ENCODE peak calls at places on chromosome 13, in four cellular contexts. I is H1, X is HCT116, N is K562. A is an unnamed sample.
A peak's percentile ranks its signal among the peaks of the same experiment; 100 is the strongest.

GRCh38 chr13:80408270-80408669 is 67.3 kb upstream of the SPRY2 start:
- DNase-seq in I (no peak), N (no peak), X (no peak), A (no peak)

GRCh38 chr13:112657850-112658445 is 31.9 kb upstream of the ATP11A start:
- DNase-seq in X (no peak), N (no peak), I (no peak), A (no peak)

GRCh38 chr13:92739306-92739818 is 487.2 kb upstream of the GPC6 start:
- DNase-seq in X (no peak), N (no peak), I (no peak), A (no peak)

GRCh38 chr13:100363351-100363750 is 225.2 kb downstream of the GGACT start:
- DNase-seq in N (no peak), X (peak; percentile 19), I (no peak), A (no peak)

GRCh38 chr13:95083758-95084157 is 217.5 kb downstream of the ABCC4 start:
- DNase-seq in N (no peak), X (no peak), I (no peak), A (no peak)

GRCh38 chr13:53921473-53921872 is 892.9 kb downstream of the OLFM4 start:
- DNase-seq in I (no peak), X (no peak), N (no peak), A (no peak)

GRCh38 chr13:74288361-74288911 is 154.2 kb upstream of the KLF12 start:
- DNase-seq in N (no peak), X (no peak), I (peak; percentile 47), A (no peak)

GRCh38 chr13:51311957-51312520 is 27.5 kb upstream of the SERPINE3 start:
- DNase-seq in I (no peak), X (no peak), N (no peak), A (no peak)

GRCh38 chr13:57286511-57287098 is 119.6 kb downstream of the PRR20E start:
- DNase-seq in N (no peak), I (no peak), X (no peak), A (no peak)

GRCh38 chr13:43516401-43516826 is 270.4 kb downstream of the ENOX1 start:
- DNase-seq in X (no peak), I (no peak), N (no peak), A (no peak)

GRCh38 chr13:47087841-47088240 is 191.0 kb upstream of the HTR2A start:
- DNase-seq in N (no peak), I (no peak), X (no peak), A (no peak)

GRCh38 chr13:94020833-94021232 is 458.6 kb downstream of the DCT start:
- DNase-seq in N (no peak), I (no peak), X (no peak), A (no peak)

GRCh38 chr13:49646688-49647087 is 18.4 kb downstream of the ARL11 start:
- DNase-seq in X (no peak), I (no peak), N (no peak), A (no peak)

GRCh38 chr13:37109080-37109678 is 3.7 kb upstream of the CSNK1A1L start:
- DNase-seq in I (no peak), X (no peak), N (no peak), A (no peak)

GRCh38 chr13:31209172-31209818 is 9.5 kb downstream of the B3GLCT start:
- DNase-seq in X (no peak), I (no peak), N (no peak), A (no peak)

GRCh38 chr13:111184685-111185401 is 69.7 kb downstream of the ARHGEF7 start:
- DNase-seq in N (no peak), I (no peak), X (no peak), A (peak; percentile 93)

GRCh38 chr13:30889196-30889690 is 16.8 kb upstream of the MEDAG start:
- DNase-seq in I (no peak), N (no peak), X (no peak), A (no peak)

GRCh38 chr13:89940383-89940782 is 1407.1 kb upstream of the MIR17HG start:
- DNase-seq in X (no peak), N (no peak), I (no peak), A (no peak)

GRCh38 chr13:36418022-36418805 is 14.1 kb upstream of the CCNA1 start:
- DNase-seq in X (no peak), N (no peak), I (no peak), A (peak; percentile 32)

GRCh38 chr13:47929156-47929555 is 71.9 kb downstream of the SUCLA2 start:
- DNase-seq in I (no peak), N (no peak), X (no peak), A (no peak)

GRCh38 chr13:25652764-25653163 is 281.0 kb downstream of the ATP8A2 start:
- DNase-seq in N (no peak), X (no peak), I (no peak), A (no peak)

GRCh38 chr13:87669379-87669978 is 1.7 kb upstream of the SLITRK5 start:
- DNase-seq in N (no peak), X (no peak), I (no peak), A (no peak)

GRCh38 chr13:112744306-112745021 is 54.6 kb downstream of the ATP11A start:
- DNase-seq in X (no peak), N (no peak), I (no peak), A (no peak)

GRCh38 chr13:32309812-32310706 is 5.1 kb downstream of the ZAR1L start:
- DNase-seq in X (peak; percentile 54), N (peak; percentile 15), I (peak; percentile 47), A (no peak)

GRCh38 chr13:110126391-110126961 is 180.5 kb downstream of the COL4A1 start:
- DNase-seq in X (no peak), I (no peak), N (no peak), A (no peak)

GRCh38 chr13:89726690-89727435 is 1620.6 kb upstream of the MIR17HG start:
- DNase-seq in X (no peak), N (no peak), I (no peak), A (no peak)

GRCh38 chr13:74306496-74306895 is 172.3 kb upstream of the KLF12 start:
- DNase-seq in I (no peak), X (no peak), N (no peak), A (no peak)

GRCh38 chr13:75279834-75280369 is 202.1 kb downstream of the TBC1D4 start:
- DNase-seq in I (no peak), N (no peak), X (no peak), A (no peak)

GRCh38 chr13:82688400-82688999 is 1193.8 kb downstream of the SLITRK1 start:
- DNase-seq in X (no peak), I (no peak), N (no peak), A (no peak)

GRCh38 chr13:41976491-41976890 is 15.6 kb upstream of the VWA8 start:
- DNase-seq in N (no peak), X (no peak), I (no peak), A (no peak)

GRCh38 chr13:41974262-41974900 is 13.5 kb upstream of the VWA8 start:
- DNase-seq in N (no peak), X (no peak), I (no peak), A (no peak)

GRCh38 chr13:41981961-41982723 is 21.2 kb upstream of the VWA8 start:
- DNase-seq in N (peak; percentile 25), X (no peak), I (no peak), A (no peak)

GRCh38 chr13:41973247-41973741 is 12.4 kb upstream of the VWA8 start:
- DNase-seq in X (no peak), I (peak; percentile 76), N (no peak), A (no peak)

DNA sequence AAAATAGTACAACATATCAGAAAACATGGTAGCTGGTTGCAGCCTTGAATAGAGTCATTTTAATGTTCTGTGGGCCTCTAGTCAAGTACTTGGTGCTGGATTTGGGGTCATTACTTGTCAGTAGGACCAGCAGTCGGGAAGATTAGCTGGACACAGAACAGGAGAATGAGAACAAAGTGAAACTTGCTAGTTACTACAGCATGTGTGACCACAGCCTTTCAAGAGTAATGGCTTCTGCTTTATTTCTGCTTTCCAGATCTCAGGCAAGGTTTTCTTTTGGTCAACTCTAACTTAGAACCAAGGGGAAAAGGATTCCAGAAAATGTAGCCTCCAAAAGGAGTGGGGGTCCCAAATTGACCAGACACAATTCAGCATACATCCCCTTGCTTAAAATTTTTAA is 17.1 kb upstream of the VWA8 start:
- DNase-seq in I (no peak), N (no peak), X (no peak), A (no peak)
- TF ChIP-seq EGR1 in I (no peak), N (no peak), X (no peak), A (no peak)

GRCh38 chr13:20349564-20350379 is 117.7 kb upstream of the GJB6 start:
- DNase-seq in N (no peak), X (no peak), I (no peak), A (no peak)
- TF ChIP-seq EGR1 in N (no peak), X (no peak), I (no peak), A (no peak)

DNA sequence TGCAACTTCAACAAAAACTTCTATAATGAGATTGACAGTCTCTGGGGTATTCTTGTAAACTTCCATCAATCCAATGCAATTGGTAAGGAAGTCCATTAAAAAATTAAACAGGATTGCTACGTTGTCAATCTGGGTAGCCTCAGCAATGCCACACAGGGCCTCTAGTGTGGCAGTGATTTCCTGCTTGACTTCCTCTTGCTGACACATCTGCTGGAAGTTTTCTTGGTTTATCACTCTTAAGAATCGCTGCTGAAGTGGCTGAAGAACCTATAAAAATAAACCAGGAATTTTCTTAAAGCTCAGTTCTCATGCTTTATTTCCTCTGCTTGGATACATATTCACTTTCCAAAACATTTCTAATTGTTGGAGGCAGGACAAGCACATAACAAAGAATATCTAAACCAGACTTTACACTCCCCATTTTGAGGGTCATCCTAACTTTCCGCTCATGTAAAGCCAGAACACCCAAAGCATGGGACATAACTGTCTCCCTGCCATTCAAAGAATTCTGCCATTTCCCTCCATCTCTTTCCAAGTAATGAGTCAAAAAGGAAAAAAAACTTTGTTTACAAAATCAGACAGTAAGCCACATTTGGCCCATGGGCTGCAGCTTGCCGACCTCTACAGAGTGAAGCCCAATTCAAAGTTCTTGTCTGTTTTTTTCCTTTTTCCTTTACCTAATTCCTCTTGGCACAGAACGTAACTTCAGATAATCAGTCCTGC is 23.2 kb upstream of the EEF1AKMT1 start:
- DNase-seq in N (no peak), X (no peak), I (no peak), A (no peak)
- TF ChIP-seq EGR1 in N (no peak), X (no peak), I (no peak), A (no peak)

GRCh38 chr13:76338003-76338402 is 548.2 kb downstream of the KCTD12 start:
- DNase-seq in N (no peak), I (no peak), X (no peak), A (no peak)
- TF ChIP-seq EGR1 in N (no peak), I (no peak), X (no peak), A (no peak)

GRCh38 chr13:28477709-28477973 is 17.3 kb downstream of the FLT1 start:
- DNase-seq in I (no peak), N (no peak), X (no peak), A (no peak)

GRCh38 chr13:28473044-28473443 is 21.9 kb downstream of the FLT1 start:
- DNase-seq in N (no peak), I (no peak), X (no peak), A (no peak)

GRCh38 chr13:28475916-28476725 is 18.8 kb downstream of the FLT1 start:
- DNase-seq in X (peak; percentile 36), N (no peak), I (no peak), A (no peak)

GRCh38 chr13:28476919-28477708 is 17.8 kb downstream of the FLT1 start:
- DNase-seq in I (no peak), X (no peak), N (no peak), A (no peak)

GRCh38 chr13:28474491-28475134 is 20.3 kb downstream of the FLT1 start:
- DNase-seq in I (no peak), X (no peak), N (no peak), A (no peak)
- TF ChIP-seq EGR1 in I (no peak), X (no peak), N (no peak), A (no peak)

A was measured in GM12878.